ENCODE peak calls at places on chromosomes 13 and 19, in seven cellular contexts. S is transverse colon; T is keratinocyte; Y is CD4-positive, alpha-beta T cell; H is neural crest cell; O is AG09309; V is mucosa of descending colon. L is an unnamed sample.

GRCh38 chr13:108276060-108276459 is 6.5 kb downstream of the TNFSF13B start:
- DNase-seq in S (no peak), T (no peak), Y (no peak), H (no peak), O (no peak), V (peak; percentile 20), L (no peak)

GRCh38 chr13:97112451-97113152 is 109.5 kb upstream of the MBNL2 start:
- DNase-seq in S (no peak), T (no peak), Y (no peak), H (no peak), O (no peak), V (no peak), L (no peak)

GRCh38 chr19:42216653-42217521 is 590 bp downstream of the DEDD2 start:
- DNase-seq in S (peak; percentile 51), T (no peak), Y (peak; percentile 19), H (peak; percentile 46), O (no peak), V (peak; percentile 53), L (no peak)

GRCh38 chr13:50224534-50224933 is 209.3 kb downstream of the KCNRG start:
- DNase-seq in S (no peak), T (no peak), Y (no peak), H (no peak), O (peak; percentile 18), V (no peak), L (peak; percentile 45)

GRCh38 chr19:55986487-55986886 is at the start of gene NLRP5:
- DNase-seq in S (no peak), T (no peak), Y (no peak), H (no peak), O (no peak), V (no peak), L (no peak)

GRCh38 chr19:8108560-8109445 is 40.6 kb downstream of the FBN3 start:
- DNase-seq in S (no peak), T (no peak), Y (no peak), H (no peak), O (no peak), V (no peak), L (no peak)

GRCh38 chr19:2949939-2950285 is 5.1 kb upstream of the ZNF77 start:
- DNase-seq in S (no peak), T (no peak), Y (no peak), H (no peak), O (no peak), V (no peak), L (no peak)

GRCh38 chr13:62653371-62653770 is 1237.7 kb upstream of the PCDH20 start:
- DNase-seq in S (no peak), T (no peak), Y (no peak), H (no peak), O (no peak), V (no peak), L (no peak)

GRCh38 chr19:21850636-21851255 is 14.8 kb upstream of the ZNF43 start:
- DNase-seq in S (no peak), T (no peak), Y (no peak), H (no peak), O (no peak), V (no peak), L (no peak)

GRCh38 chr13:110874508-110874960 is 40.3 kb downstream of the ANKRD10 start:
- DNase-seq in S (peak; percentile 86), T (no peak), Y (peak; percentile 6), H (peak; percentile 77), O (no peak), V (peak; percentile 89), L (peak; percentile 78)

GRCh38 chr13:89279374-89279773 is 1608.2 kb downstream of the SLITRK5 start:
- DNase-seq in S (no peak), T (no peak), Y (no peak), H (no peak), O (no peak), V (no peak), L (no peak)

GRCh38 chr13:75771818-75772217 is 135.7 kb downstream of the LMO7 start:
- DNase-seq in S (no peak), T (peak; percentile 25), Y (no peak), H (no peak), O (peak; percentile 43), V (no peak), L (no peak)

GRCh38 chr19:18490719-18491118 is 31.2 kb downstream of the ELL start:
- DNase-seq in S (no peak), T (no peak), Y (no peak), H (no peak), O (no peak), V (no peak), L (no peak)

GRCh38 chr13:100434010-100434763 is 154.4 kb downstream of the GGACT start:
- DNase-seq in S (no peak), T (no peak), Y (no peak), H (no peak), O (no peak), V (no peak), L (no peak)

GRCh38 chr19:51158474-51159129 is 16.5 kb downstream of the SIGLEC7 start:
- DNase-seq in S (peak; percentile 56), T (peak; percentile 30), Y (peak; percentile 68), H (peak; percentile 54), O (no peak), V (peak; percentile 73), L (peak; percentile 51)

GRCh38 chr13:60986301-60986700 is 429.3 kb downstream of the PCDH20 start:
- DNase-seq in S (no peak), T (no peak), Y (no peak), H (no peak), O (no peak), V (no peak), L (no peak)

GRCh38 chr13:91308299-91308698 is 39.2 kb upstream of the MIR17HG start:
- DNase-seq in S (no peak), T (no peak), Y (no peak), H (no peak), O (no peak), V (no peak), L (no peak)

GRCh38 chr19:35693835-35694599 is 10.3 kb upstream of the ZBTB32 start:
- DNase-seq in S (peak; percentile 92), T (peak; percentile 35), Y (peak; percentile 89), H (peak; percentile 91), O (no peak), V (peak; percentile 95), L (peak; percentile 88)

GRCh38 chr13:35720290-35720689 is 243.8 kb upstream of the MAB21L1 start:
- DNase-seq in S (no peak), T (no peak), Y (no peak), H (no peak), O (no peak), V (no peak), L (no peak)

GRCh38 chr13:112972258-112972657 is 3.2 kb downstream of the MCF2L start:
- DNase-seq in S (peak; percentile 0), T (no peak), Y (no peak), H (no peak), O (no peak), V (no peak), L (no peak)
- TF ChIP-seq CTCF in S (no peak), T (no peak), Y (no peak), H (no peak), O (no peak), V (no peak), L (no peak)

GRCh38 chr19:13861392-13861713 is 15.6 kb upstream of the NANOS3 start:
- DNase-seq in S (no peak), T (no peak), Y (no peak), H (no peak), O (no peak), V (no peak), L (peak; percentile 67)

GRCh38 chr19:13861714-13862531 is 15.0 kb upstream of the NANOS3 start:
- DNase-seq in S (peak; percentile 95), T (no peak), Y (peak; percentile 83), H (peak; percentile 96), O (no peak), V (peak; percentile 93), L (peak; percentile 91)

GRCh38 chr19:13856530-13856929 is 20.4 kb upstream of the NANOS3 start:
- DNase-seq in S (no peak), T (no peak), Y (no peak), H (no peak), O (no peak), V (peak; percentile 65), L (no peak)

GRCh38 chr19:13860679-13861391 is 16.1 kb upstream of the NANOS3 start:
- DNase-seq in S (no peak), T (no peak), Y (no peak), H (no peak), O (no peak), V (no peak), L (no peak)

GRCh38 chr19:13859361-13859880 is 17.5 kb upstream of the NANOS3 start:
- DNase-seq in S (no peak), T (no peak), Y (no peak), H (no peak), O (no peak), V (no peak), L (no peak)
- TF ChIP-seq CTCF in S (no peak), T (peak; percentile 36), Y (no peak), H (no peak), O (no peak), V (no peak), L (no peak)

DNA sequence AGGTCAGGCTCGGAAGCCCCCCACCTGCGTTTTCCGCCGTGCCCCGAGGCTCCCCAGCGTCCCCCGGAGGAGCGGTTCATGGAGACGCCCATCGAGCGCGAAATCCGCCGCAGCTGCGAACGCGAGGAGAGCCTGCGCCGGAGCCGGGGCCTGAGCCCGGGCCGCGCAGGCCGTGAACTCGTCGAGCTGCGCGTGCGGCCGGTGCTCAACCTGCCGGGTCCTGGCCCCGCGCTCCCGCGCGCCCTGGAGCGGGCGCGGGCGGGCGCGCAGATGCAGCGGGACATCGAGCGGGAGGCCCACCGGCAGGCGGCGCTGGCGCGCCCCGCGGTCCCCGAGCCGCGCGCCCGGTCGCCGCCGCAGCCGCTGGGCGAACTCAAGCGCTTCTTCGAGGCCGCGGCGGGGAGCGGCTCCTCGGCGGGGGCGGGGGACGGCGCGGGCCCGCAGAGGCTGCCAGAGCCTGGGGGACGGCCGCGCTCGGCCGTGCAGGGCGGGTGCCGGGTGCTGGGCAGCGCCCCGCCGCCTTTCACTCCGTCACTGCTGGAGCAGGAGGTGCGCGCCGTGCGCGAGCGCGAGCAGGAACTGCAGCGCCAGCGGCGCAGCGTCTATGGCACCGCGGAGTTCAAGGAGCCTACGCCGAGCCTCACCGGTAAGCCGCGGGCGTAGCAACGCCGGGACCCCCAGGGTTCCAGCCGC is 792 bp downstream of the MISP3 start:
- DNase-seq in S (peak; percentile 80), T (no peak), Y (peak; percentile 69), H (peak; percentile 73), O (peak; percentile 31), V (peak; percentile 82), L (peak; percentile 92)
- TF ChIP-seq CTCF in S (peak; percentile 43), T (peak; percentile 68), Y (no peak), H (peak; percentile 66), O (peak; percentile 30), V (peak; percentile 75), L (peak; percentile 88)

GRCh38 chr13:51819544-51819943 is 15.6 kb upstream of the DHRS12 start:
- DNase-seq in S (no peak), T (no peak), Y (no peak), H (no peak), O (no peak), V (no peak), L (no peak)

GRCh38 chr13:51816604-51817254 is 12.8 kb upstream of the DHRS12 start:
- DNase-seq in S (no peak), T (peak; percentile 67), Y (no peak), H (no peak), O (no peak), V (no peak), L (no peak)

GRCh38 chr13:51818771-51819511 is 15.0 kb upstream of the DHRS12 start:
- DNase-seq in S (no peak), T (no peak), Y (no peak), H (no peak), O (peak; percentile 24), V (no peak), L (no peak)

GRCh38 chr13:51817717-51818116 is 13.8 kb upstream of the DHRS12 start:
- DNase-seq in S (no peak), T (no peak), Y (no peak), H (no peak), O (no peak), V (no peak), L (no peak)

GRCh38 chr13:51818276-51818675 is 14.3 kb upstream of the DHRS12 start:
- DNase-seq in S (no peak), T (no peak), Y (no peak), H (no peak), O (no peak), V (no peak), L (no peak)
- TF ChIP-seq CTCF in S (no peak), T (no peak), Y (no peak), H (no peak), O (no peak), V (no peak), L (peak; percentile 4)